ENCODE peak calls at places on chromosomes 5 and 9, in nine cellular contexts. G is fibroblast of pulmonary artery, N is AG04450, A is A549, W is epithelial cell of proximal tubule, D is coronary artery, I is upper lobe of right lung, Z is fibroblast of the aortic adventitia, B is Caco-2. O is an unnamed sample.

GRCh38 chr9:123085916-123086315 is 52.4 kb downstream of the GPR21 start:
- DNase-seq in I (no peak), G (no peak), N (no peak), A (no peak), W (no peak), Z (no peak), B (no peak), D (no peak), O (no peak)

GRCh38 chr9:14352549-14352948 is 38.6 kb upstream of the NFIB start:
- DNase-seq in N (no peak), W (no peak), D (no peak), G (no peak), Z (peak), B (no peak), A (no peak), I (no peak), O (no peak)

GRCh38 chr5:61631438-61631941 is 299.4 kb downstream of the ZSWIM6 start:
- DNase-seq in B (no peak), N (no peak), D (no peak), G (peak), W (no peak), A (no peak), Z (peak), I (peak), O (no peak)

GRCh38 chr9:20382460-20383071 is 239.7 kb downstream of the MLLT3 start:
- DNase-seq in A (peak), G (peak), Z (peak), N (peak), W (no peak), D (no peak), I (no peak), B (no peak), O (no peak)

GRCh38 chr5:66945389-66946349 is 250.9 kb downstream of the CD180 start:
- DNase-seq in B (no peak), D (no peak), Z (no peak), I (no peak), N (no peak), W (no peak), G (peak), A (no peak), O (no peak)

GRCh38 chr5:62942384-62942783 is 363.8 kb downstream of the LRRC70 start:
- DNase-seq in N (no peak), A (no peak), G (peak), D (no peak), Z (no peak), I (no peak), B (no peak), W (no peak), O (no peak)

GRCh38 chr9:117245225-117245624 is 169.6 kb downstream of the ASTN2 start:
- DNase-seq in N (no peak), B (no peak), D (no peak), W (no peak), Z (no peak), G (no peak), A (no peak), I (no peak), O (no peak)

GRCh38 chr9:34179528-34180138 is 790 bp downstream of the UBAP1 start:
- DNase-seq in G (peak), N (no peak), I (peak), Z (peak), B (no peak), A (peak), D (no peak), W (peak), O (no peak)

GRCh38 chr5:142422426-142422825 is 97.6 kb upstream of the SPRY4 start:
- DNase-seq in A (no peak), N (peak), D (no peak), G (peak), Z (peak), I (no peak), W (peak), B (no peak), O (no peak)

GRCh38 chr9:112050544-112051475 is 124.3 kb downstream of the SUSD1 start:
- DNase-seq in D (no peak), I (no peak), W (peak), B (no peak), G (peak), A (peak), Z (peak), N (peak), O (no peak)

GRCh38 chr5:91486638-91487037 is 103.5 kb upstream of the ARRDC3 start:
- DNase-seq in B (no peak), D (no peak), I (no peak), G (peak), A (peak), Z (no peak), N (no peak), W (peak), O (no peak)

GRCh38 chr5:162047279-162047678 is 20.3 kb upstream of the GABRG2 start:
- DNase-seq in Z (no peak), B (no peak), I (no peak), G (no peak), W (no peak), D (no peak), A (no peak), N (no peak), O (no peak)

GRCh38 chr9:89978185-89978584 is 373.4 kb downstream of the GADD45G start:
- DNase-seq in B (no peak), N (no peak), Z (peak), W (no peak), G (no peak), D (no peak), I (no peak), A (peak), O (no peak)

GRCh38 chr9:95452176-95452575 is 64.6 kb downstream of the PTCH1 start:
- DNase-seq in I (no peak), Z (no peak), G (no peak), W (no peak), D (no peak), B (no peak), N (no peak), A (no peak), O (no peak)

GRCh38 chr5:75640395-75640794 is 29.1 kb downstream of the ANKDD1B start:
- DNase-seq in W (peak), B (no peak), N (no peak), I (no peak), D (no peak), A (no peak), G (peak), Z (peak), O (no peak)

GRCh38 chr5:63262191-63262981 is 683.8 kb downstream of the LRRC70 start:
- DNase-seq in I (no peak), W (peak), B (no peak), G (peak), Z (peak), A (peak), D (no peak), N (no peak), O (no peak)

GRCh38 chr9:112072721-112073553 is 102.2 kb downstream of the SUSD1 start:
- DNase-seq in Z (peak), W (no peak), I (no peak), N (peak), G (peak), B (no peak), A (peak), D (no peak), O (no peak)

GRCh38 chr5:136686192-136686872 is 321.0 kb upstream of the TRPC7 start:
- DNase-seq in Z (peak), A (peak), I (no peak), W (peak), N (no peak), B (peak), D (no peak), G (peak), O (no peak)

GRCh38 chr5:100777680-100778281 is 125.3 kb downstream of the ST8SIA4 start:
- DNase-seq in W (peak), N (peak), A (peak), G (peak), D (no peak), Z (peak), I (no peak), B (no peak), O (no peak)

GRCh38 chr9:4985376-4986266 is 549 bp downstream of the JAK2 start:
- DNase-seq in I (peak), Z (peak), A (peak), D (no peak), B (peak), G (peak), W (peak), N (no peak), O (no peak)

GRCh38 chr5:16615737-16616535 is 861 bp downstream of the RETREG1 start:
- DNase-seq in W (no peak), B (no peak), G (no peak), I (no peak), D (no peak), Z (no peak), A (no peak), N (no peak), O (no peak)

GRCh38 chr9:120659209-120659608 is 55.1 kb downstream of the MEGF9 start:
- DNase-seq in I (no peak), A (no peak), B (no peak), Z (no peak), W (no peak), N (no peak), D (no peak), G (no peak), O (no peak)

GRCh38 chr5:89904442-89904841 is 505.1 kb downstream of the CETN3 start:
- DNase-seq in D (no peak), N (no peak), A (no peak), G (peak), Z (no peak), W (no peak), B (no peak), I (no peak), O (no peak)

GRCh38 chr5:67143549-67143948 is 53.0 kb downstream of the CD180 start:
- DNase-seq in I (no peak), W (no peak), Z (no peak), G (no peak), A (no peak), N (no peak), D (no peak), B (no peak), O (no peak)

GRCh38 chr5:105922574-105922973 is 1748.2 kb downstream of the EFNA5 start:
- DNase-seq in Z (no peak), I (no peak), N (no peak), B (no peak), G (no peak), A (no peak), D (no peak), W (no peak), O (no peak)

GRCh38 chr5:79025054-79025465 is 40.0 kb upstream of the ARSB start:
- DNase-seq in I (peak), B (peak), D (no peak), G (peak), Z (peak), N (peak), A (peak), W (no peak), O (no peak)

GRCh38 chr5:57408285-57408684 is 74.3 kb downstream of the ACTBL2 start:
- DNase-seq in B (no peak), I (no peak), N (no peak), G (no peak), W (no peak), D (no peak), A (no peak), Z (no peak), O (no peak)

GRCh38 chr5:15374886-15375285 is 125.1 kb upstream of the FBXL7 start:
- DNase-seq in I (no peak), Z (no peak), W (no peak), A (no peak), B (no peak), G (no peak), N (no peak), D (no peak), O (no peak)

GRCh38 chr5:83385812-83386211 is 85.7 kb upstream of the VCAN start:
- DNase-seq in Z (no peak), N (no peak), A (no peak), B (no peak), D (no peak), W (no peak), G (no peak), I (no peak), O (no peak)
- TF ChIP-seq CTCF in Z (no peak), N (no peak), A (no peak), B (peak), D (no peak), W (no peak), G (no peak), I (no peak), O (no peak)

GRCh38 chr5:147344861-147345260 is 110.0 kb downstream of the STK32A start:
- DNase-seq in Z (no peak), W (no peak), I (no peak), N (no peak), A (no peak), B (no peak), D (no peak), G (no peak), O (no peak)

GRCh38 chr5:147341382-147341781 is 106.6 kb downstream of the STK32A start:
- DNase-seq in N (no peak), D (no peak), Z (no peak), B (no peak), W (no peak), A (no peak), G (no peak), I (no peak), O (no peak)

GRCh38 chr5:147336871-147337270 is 102.0 kb downstream of the STK32A start:
- DNase-seq in B (no peak), D (no peak), N (no peak), A (no peak), I (no peak), W (no peak), Z (no peak), G (no peak), O (no peak)

GRCh38 chr5:147339313-147339712 is 104.5 kb downstream of the STK32A start:
- DNase-seq in N (no peak), I (no peak), W (no peak), B (no peak), D (no peak), Z (no peak), A (peak), G (no peak), O (no peak)
- TF ChIP-seq CTCF in N (peak), I (no peak), W (peak), B (no peak), D (no peak), Z (no peak), A (no peak), G (no peak), O (no peak)

GRCh38 chr5:59218424-59219045 is 635.7 kb downstream of the RAB3C start:
- DNase-seq in N (no peak), I (no peak), W (no peak), D (no peak), A (no peak), G (peak), Z (peak), B (no peak), O (no peak)
- TF ChIP-seq CTCF in N (peak), I (peak), W (no peak), D (no peak), A (peak), G (peak), Z (peak), B (peak), O (peak)

GRCh38 chr5:102931085-102931484 is 176.0 kb downstream of the PAM start:
- DNase-seq in W (no peak), Z (no peak), B (no peak), D (no peak), A (no peak), I (no peak), G (no peak), N (no peak), O (no peak)

GRCh38 chr5:102933300-102933699 is 178.2 kb downstream of the PAM start:
- DNase-seq in N (no peak), Z (no peak), G (no peak), D (no peak), A (no peak), W (no peak), B (no peak), I (no peak), O (no peak)

GRCh38 chr5:102932781-102933180 is 177.7 kb downstream of the PAM start:
- DNase-seq in A (no peak), B (no peak), N (no peak), W (no peak), Z (no peak), D (no peak), G (peak), I (no peak), O (no peak)

GRCh38 chr5:102930244-102930643 is 175.1 kb downstream of the PAM start:
- DNase-seq in Z (no peak), A (no peak), G (no peak), B (no peak), N (no peak), D (no peak), W (no peak), I (no peak), O (no peak)

DNA sequence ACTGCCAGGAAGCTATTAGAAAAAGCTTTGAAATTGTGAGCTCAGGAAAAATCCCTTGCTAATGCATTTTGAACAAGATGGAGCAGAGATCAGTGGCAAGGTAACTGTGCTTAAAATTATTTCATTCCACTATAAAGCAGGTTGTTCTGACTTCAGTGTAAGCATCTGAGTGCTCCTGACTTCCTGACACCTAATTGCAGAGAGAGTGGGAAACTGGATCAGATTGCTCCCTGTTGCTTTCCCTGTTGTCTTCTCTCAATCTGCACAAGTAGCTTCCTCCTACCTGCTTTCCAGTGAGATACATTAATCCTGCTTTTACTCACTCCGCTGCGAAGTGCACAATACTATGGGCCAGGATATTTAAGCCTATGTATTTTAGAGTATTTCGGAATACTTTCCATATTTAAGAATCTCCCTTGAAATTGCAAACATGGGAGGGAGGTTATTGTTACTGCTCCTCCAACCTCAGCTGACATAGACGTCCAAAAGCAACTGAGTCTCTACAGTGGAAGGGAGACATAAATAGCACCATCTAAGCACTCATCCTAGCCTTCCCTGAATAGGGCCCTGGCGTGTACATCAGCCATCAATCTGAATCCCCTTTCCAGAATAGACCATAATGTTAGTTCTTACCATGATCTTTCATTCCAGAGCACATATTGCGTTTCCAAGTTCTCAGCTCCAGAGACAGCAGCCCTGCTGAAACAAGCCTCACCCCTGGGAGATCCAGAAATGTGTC is 178.8 kb downstream of the PAM start:
- DNase-seq in I (no peak), Z (no peak), A (no peak), B (no peak), W (no peak), G (no peak), N (no peak), D (no peak), O (no peak)
- TF ChIP-seq CTCF in I (no peak), Z (no peak), A (no peak), B (no peak), W (no peak), G (no peak), N (no peak), D (no peak), O (no peak)

GRCh38 chr5:171865431-171865830 is 79.8 kb downstream of the SMIM23 start:
- DNase-seq in D (no peak), G (no peak), Z (no peak), N (no peak), B (no peak), A (no peak), W (no peak), I (no peak), O (no peak)

GRCh38 chr5:171861383-171861782 is 75.8 kb downstream of the SMIM23 start:
- DNase-seq in N (no peak), D (no peak), B (no peak), G (no peak), A (no peak), W (no peak), Z (peak), I (no peak), O (no peak)

GRCh38 chr5:171858303-171858702 is 72.7 kb downstream of the SMIM23 start:
- DNase-seq in I (no peak), D (no peak), Z (no peak), A (peak), G (peak), B (no peak), N (no peak), W (no peak), O (no peak)

GRCh38 chr5:171863928-171864327 is 78.3 kb downstream of the SMIM23 start:
- DNase-seq in B (no peak), G (peak), D (no peak), W (peak), Z (peak), I (no peak), N (peak), A (no peak), O (no peak)

GRCh38 chr5:171862624-171863023 is 77.0 kb downstream of the SMIM23 start:
- DNase-seq in W (no peak), D (no peak), A (no peak), I (no peak), G (no peak), B (no peak), Z (no peak), N (no peak), O (no peak)
- TF ChIP-seq CTCF in W (no peak), D (no peak), A (no peak), I (no peak), G (no peak), B (no peak), Z (no peak), N (no peak), O (no peak)